ENCODE peak calls at places on chromosome X, in four cellular contexts. Y is GM12878, E is K562, V is HepG2. F is an unnamed sample.

GRCh38 chrX:70527610-70528009 is 83.0 kb downstream of the DLG3 start:
- DNase-seq in Y (no peak), E (no peak), V (no peak), F (no peak)

GRCh38 chrX:13659057-13659456 is 6.1 kb downstream of the TCEANC start:
- DNase-seq in Y (no peak), E (no peak), V (peak), F (no peak)

GRCh38 chrX:106919932-106920452 is at the start of gene CLDN2:
- DNase-seq in Y (no peak), E (no peak), V (peak), F (no peak)

GRCh38 chrX:2574271-2574670 is 73.5 kb upstream of the DHRSX start:
- DNase-seq in Y (no peak), E (no peak), V (no peak), F (no peak)

GRCh38 chrX:20670611-20671010 is 403.9 kb upstream of the RPS6KA3 start:
- DNase-seq in Y (no peak), E (no peak), V (no peak), F (no peak)

GRCh38 chrX:11665144-11666040 is at the start of gene ARHGAP6:
- DNase-seq in Y (no peak), E (no peak), V (no peak), F (peak)

GRCh38 chrX:57044226-57044625 is 48.9 kb upstream of the SPIN3 start:
- DNase-seq in Y (no peak), E (peak), V (no peak), F (no peak)

GRCh38 chrX:70427360-70427759 is 4.2 kb downstream of the GDPD2 start:
- DNase-seq in Y (no peak), E (no peak), V (no peak), F (no peak)

GRCh38 chrX:16953606-16954211 is 7.3 kb downstream of the REPS2 start:
- DNase-seq in Y (no peak), E (no peak), V (no peak), F (no peak)

GRCh38 chrX:130393451-130394074 is 8.1 kb upstream of the GPR119 start:
- DNase-seq in Y (no peak), E (peak), V (peak), F (peak)

GRCh38 chrX:123988423-123989116 is 27.1 kb downstream of the STAG2 start:
- DNase-seq in Y (no peak), E (peak), V (no peak), F (no peak)

GRCh38 chrX:76428243-76429130 is 977 bp downstream of the MAGEE1 start:
- DNase-seq in Y (no peak), E (no peak), V (no peak), F (peak)

GRCh38 chrX:15151267-15152196 is 118.4 kb downstream of the ASB9 start:
- DNase-seq in Y (peak), E (no peak), V (no peak), F (no peak)

GRCh38 chrX:45445745-45446412 is 245.2 kb upstream of the DIPK2B start:
- DNase-seq in Y (no peak), E (no peak), V (no peak), F (no peak)

GRCh38 chrX:57104406-57104805 is 16.9 kb downstream of the SPIN2B start:
- DNase-seq in Y (no peak), E (peak), V (peak), F (no peak)

GRCh38 chrX:38882894-38883620 is 81.8 kb downstream of the MID1IP1 start:
- DNase-seq in Y (no peak), E (no peak), V (no peak), F (no peak)

GRCh38 chrX:136941396-136942337 is 61.1 kb upstream of the RBMX start:
- DNase-seq in Y (no peak), E (no peak), V (no peak), F (no peak)

GRCh38 chrX:71534773-71535544 is 2.1 kb downstream of the OGT start:
- DNase-seq in Y (no peak), E (no peak), V (peak), F (no peak)

GRCh38 chrX:131634900-131635299 is 91.0 kb downstream of the OR13H1 start:
- DNase-seq in Y (no peak), E (no peak), V (no peak), F (no peak)

GRCh38 chrX:86946569-86946968 is 571.0 kb upstream of the KLHL4 start:
- DNase-seq in Y (peak), E (peak), V (peak), F (peak)

GRCh38 chrX:105463483-105463882 is 243.0 kb upstream of the TEX13A start:
- DNase-seq in Y (no peak), E (no peak), V (no peak), F (no peak)

GRCh38 chrX:30577362-30577961 is at the start of gene TASL:
- DNase-seq in Y (peak), E (no peak), V (no peak), F (no peak)

GRCh38 chrX:151713859-151714258 is 2.0 kb upstream of the FATE1 start:
- DNase-seq in Y (no peak), E (peak), V (peak), F (peak)

GRCh38 chrX:24099394-24099793 is 44.6 kb downstream of the EIF2S3 start:
- DNase-seq in Y (no peak), E (no peak), V (no peak), F (no peak)

GRCh38 chrX:118975831-118976598 is 1.6 kb downstream of the LONRF3 start:
- DNase-seq in Y (no peak), E (peak), V (peak), F (peak)

GRCh38 chrX:106243376-106243775 is 75.3 kb downstream of the PWWP3B start:
- DNase-seq in Y (no peak), E (no peak), V (no peak), F (no peak)

GRCh38 chrX:140467211-140467610 is 37.7 kb downstream of the SOX3 start:
- DNase-seq in Y (no peak), E (no peak), V (no peak), F (no peak)

DNA sequence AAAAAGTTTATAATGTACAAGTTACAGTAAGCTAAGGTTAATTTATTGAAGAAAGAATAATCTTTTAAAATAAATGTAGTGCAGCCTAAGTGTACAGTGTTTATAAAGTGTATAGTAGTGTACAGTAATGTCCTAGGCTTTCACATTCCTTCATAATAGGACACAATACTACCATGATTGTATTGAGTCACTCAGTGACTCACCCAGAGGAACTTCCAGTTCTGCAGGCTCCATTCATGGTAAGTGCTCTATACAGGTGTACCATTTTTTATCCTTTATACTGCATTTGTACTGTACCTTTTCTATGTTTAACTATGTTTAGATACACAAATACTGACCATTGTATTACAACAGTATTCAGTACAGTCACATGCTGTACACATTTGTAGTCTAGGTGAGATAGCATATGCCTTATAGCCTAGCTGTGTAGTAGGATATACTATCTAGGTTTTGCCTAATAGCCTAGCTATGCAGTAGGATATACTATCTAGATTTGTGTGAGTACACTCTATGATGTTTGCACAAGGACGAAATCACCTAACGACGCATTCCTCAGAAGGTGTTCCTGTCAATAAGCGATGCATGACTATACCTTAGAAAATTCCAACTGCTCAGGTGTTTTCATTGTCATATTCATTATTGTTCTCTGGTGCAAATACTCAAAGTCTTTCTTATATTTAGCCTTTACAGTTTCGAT is 5.5 kb upstream of the TMEM255A start:
- DNase-seq in Y (no peak), E (no peak), V (no peak), F (no peak)
- TF ChIP-seq SMC3 in Y (no peak), E (no peak), V (no peak), F (no peak)

GRCh38 chrX:103440621-103441020 is 64.3 kb downstream of the BEX3 start:
- DNase-seq in Y (no peak), E (no peak), V (no peak), F (no peak)

GRCh38 chrX:103439161-103439560 is 62.8 kb downstream of the BEX3 start:
- DNase-seq in Y (no peak), E (peak), V (no peak), F (no peak)

GRCh38 chrX:103442536-103442901 is 66.2 kb downstream of the BEX3 start:
- DNase-seq in Y (no peak), E (no peak), V (no peak), F (no peak)

GRCh38 chrX:103441878-103442535 is 65.7 kb downstream of the BEX3 start:
- DNase-seq in Y (no peak), E (no peak), V (no peak), F (no peak)

GRCh38 chrX:103437147-103437873 is 61.0 kb downstream of the BEX3 start:
- DNase-seq in Y (no peak), E (peak), V (no peak), F (no peak)
- TF ChIP-seq YY1 in Y (no peak), E (no peak), V (no peak), F (no peak)

GRCh38 chrX:40402771-40403533 is 177.8 kb upstream of the ATP6AP2 start:
- DNase-seq in Y (no peak), E (peak), V (no peak), F (no peak)
- TF ChIP-seq SMC3 in Y (no peak), E (no peak), V (no peak), F (no peak)

DNA sequence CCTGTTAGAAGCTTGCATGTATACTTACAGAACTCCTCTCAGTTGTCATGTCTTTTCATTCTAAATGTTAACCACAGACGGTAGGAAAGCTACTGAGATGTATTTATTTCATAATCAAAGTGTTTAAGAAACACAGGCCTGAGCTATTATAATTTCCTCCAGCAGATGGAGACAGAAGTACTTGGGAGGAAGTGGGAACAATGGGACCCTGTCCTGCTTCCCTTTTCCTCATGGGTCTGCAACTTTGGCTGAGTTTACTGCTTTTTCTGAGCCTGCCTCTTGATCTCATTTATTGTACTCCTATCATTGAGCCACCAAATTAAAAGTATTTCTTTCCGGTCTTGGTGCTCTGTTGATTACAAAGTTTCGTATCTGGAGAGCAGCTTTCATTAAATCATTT is 67.7 kb upstream of the SPANXN2 start:
- DNase-seq in Y (no peak), E (peak), V (no peak), F (peak)
- TF ChIP-seq YY1 in Y (no peak), E (no peak), V (no peak), F (no peak)